ENCODE peak calls at places on chromosomes 13 and 19, in nine cellular contexts. B is lower lobe of right lung, E is cardiac muscle cell, N is GM23338, O is heart left ventricle, D is brain microvascular endothelial cell, P is ovary, L is fibroblast of the aortic adventitia, K is endodermal cell. Q is an unnamed sample.

GRCh38 chr19:54893406-54893805 is 12.5 kb upstream of the NCR1 start:
- DNase-seq in O (no peak), N (peak), D (no peak), E (no peak), K (peak), B (no peak), P (no peak), L (no peak), Q (no peak)

GRCh38 chr13:67736646-67737420 is 506.7 kb upstream of the PCDH9 start:
- DNase-seq in O (no peak), L (peak), D (peak), E (peak), P (no peak), K (peak), B (no peak), N (peak), Q (no peak)

GRCh38 chr13:33262997-33263396 is 22.6 kb downstream of the STARD13 start:
- DNase-seq in L (no peak), P (no peak), K (no peak), N (no peak), D (no peak), O (no peak), B (no peak), E (no peak), Q (no peak)

GRCh38 chr13:21676611-21677021 is 5.7 kb downstream of the FGF9 start:
- DNase-seq in L (no peak), N (peak), E (peak), K (peak), P (no peak), O (peak), B (peak), D (no peak), Q (peak)

GRCh38 chr13:40983725-40984669 is 35.1 kb downstream of the ELF1 start:
- DNase-seq in E (no peak), K (no peak), O (no peak), L (peak), P (no peak), D (no peak), B (no peak), N (no peak), Q (no peak)

GRCh38 chr13:93552596-93552995 is 326.0 kb downstream of the GPC6 start:
- DNase-seq in N (peak), O (no peak), E (no peak), K (no peak), P (no peak), D (no peak), B (no peak), L (no peak), Q (no peak)

GRCh38 chr13:94656766-94657165 is 55.1 kb downstream of the GPR180 start:
- DNase-seq in B (no peak), O (no peak), K (no peak), N (peak), L (peak), D (peak), P (no peak), E (no peak), Q (no peak)

GRCh38 chr19:6261883-6262282 is 17.9 kb downstream of the MLLT1 start:
- DNase-seq in K (no peak), B (no peak), L (no peak), E (no peak), P (no peak), O (no peak), N (no peak), D (no peak), Q (no peak)

GRCh38 chr19:30861896-30862295 is 487.3 kb downstream of the TSHZ3 start:
- DNase-seq in B (no peak), N (no peak), D (no peak), O (no peak), L (no peak), K (peak), P (no peak), E (no peak), Q (no peak)

GRCh38 chr13:94234766-94235165 is 244.7 kb downstream of the DCT start:
- DNase-seq in P (no peak), O (no peak), K (no peak), D (no peak), E (no peak), L (no peak), B (no peak), N (no peak), Q (no peak)

GRCh38 chr19:33463194-33463593 is 58.4 kb downstream of the PEPD start:
- DNase-seq in B (no peak), K (peak), L (no peak), N (no peak), O (no peak), E (no peak), D (no peak), P (no peak), Q (no peak)

GRCh38 chr13:33233547-33233946 is 52.0 kb downstream of the STARD13 start:
- DNase-seq in N (no peak), E (no peak), P (no peak), K (no peak), O (no peak), L (no peak), B (peak), D (no peak), Q (peak)

GRCh38 chr13:108349269-108349668 is 79.8 kb downstream of the TNFSF13B start:
- DNase-seq in K (no peak), E (no peak), O (no peak), P (no peak), B (no peak), N (no peak), D (no peak), L (no peak), Q (no peak)

GRCh38 chr19:46297700-46298476 is 1.0 kb downstream of the HIF3A start:
- DNase-seq in E (no peak), D (no peak), N (no peak), O (peak), K (peak), P (peak), B (peak), L (peak), Q (peak)

GRCh38 chr13:34161829-34162544 is 344.0 kb downstream of the RFC3 start:
- DNase-seq in D (peak), L (peak), B (no peak), E (peak), P (no peak), K (peak), O (no peak), N (no peak), Q (no peak)

GRCh38 chr13:113357529-113357928 is 6.4 kb downstream of the GRTP1 start:
- DNase-seq in P (no peak), B (no peak), N (no peak), E (no peak), D (peak), O (no peak), L (peak), K (no peak), Q (no peak)

GRCh38 chr13:106373989-106374572 is 161.4 kb downstream of the EFNB2 start:
- DNase-seq in E (no peak), B (no peak), L (peak), K (peak), N (no peak), P (no peak), D (no peak), O (no peak), Q (no peak)

GRCh38 chr13:76635232-76636021 is 250.8 kb downstream of the KCTD12 start:
- DNase-seq in P (no peak), E (no peak), O (no peak), K (no peak), B (no peak), D (no peak), L (no peak), N (no peak), Q (no peak)

GRCh38 chr13:86870388-86870966 is 800.7 kb upstream of the SLITRK5 start:
- DNase-seq in O (no peak), B (no peak), N (peak), K (no peak), D (no peak), L (peak), E (peak), P (no peak), Q (no peak)
- TF ChIP-seq CTCF in O (peak), B (peak), N (peak), K (peak), D (peak), L (peak), E (peak), P (no peak), Q (peak)

GRCh38 chr19:56132316-56132822 is 8.7 kb upstream of the ZNF444 start:
- DNase-seq in P (no peak), K (no peak), O (no peak), E (peak), N (no peak), B (peak), D (no peak), L (peak), Q (no peak)

GRCh38 chr19:56125806-56126590 is 4.9 kb upstream of the ZNF787 start:
- DNase-seq in K (no peak), L (no peak), D (no peak), E (peak), B (no peak), O (no peak), N (no peak), P (no peak), Q (peak)

GRCh38 chr19:56124578-56124977 is 3.5 kb upstream of the ZNF787 start:
- DNase-seq in E (no peak), L (no peak), O (no peak), D (no peak), B (no peak), P (no peak), K (no peak), N (no peak), Q (no peak)

GRCh38 chr19:56131651-56132050 is 9.4 kb upstream of the ZNF444 start:
- DNase-seq in O (no peak), L (no peak), P (no peak), B (no peak), D (no peak), E (no peak), N (no peak), K (no peak), Q (no peak)

DNA sequence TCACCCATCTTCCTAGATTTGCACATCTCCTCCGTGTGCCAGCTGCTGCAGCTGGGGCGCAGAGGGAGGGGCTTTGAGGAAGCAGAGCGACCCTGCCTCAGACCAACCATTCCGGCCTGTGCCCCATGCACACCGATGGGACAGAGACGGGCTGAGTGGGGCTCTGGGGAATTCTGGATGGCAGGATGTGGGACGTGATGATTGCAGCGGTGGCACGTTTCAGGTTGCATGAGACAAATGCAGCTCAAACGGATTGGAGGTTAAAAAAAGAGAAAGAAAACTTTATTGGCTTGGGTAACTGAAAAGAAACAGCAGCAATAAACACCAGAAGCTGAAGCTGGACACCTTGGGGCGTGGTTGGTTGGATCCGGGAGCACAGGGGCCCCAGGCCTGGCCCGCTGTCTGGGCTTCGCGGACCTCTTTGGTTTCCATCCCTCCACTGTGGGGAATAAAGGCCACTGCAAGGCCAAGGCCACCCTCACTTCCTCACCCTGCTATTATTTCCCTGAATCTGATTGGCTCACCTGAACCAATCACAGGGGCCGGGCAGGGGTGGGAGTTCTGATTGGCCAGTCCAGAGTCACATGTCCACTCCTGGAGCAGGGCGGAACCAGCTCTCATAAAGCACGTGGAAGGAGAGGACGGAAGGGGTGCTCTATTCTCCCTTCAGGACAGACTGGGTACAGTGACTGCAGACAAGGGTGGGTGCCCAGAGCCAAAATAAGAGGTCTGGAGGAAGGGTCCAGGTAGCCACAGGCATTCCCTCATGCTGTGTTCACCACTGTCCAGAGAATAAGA is 6.1 kb upstream of the ZNF787 start:
- DNase-seq in O (no peak), P (no peak), K (peak), N (no peak), E (no peak), B (no peak), L (no peak), D (no peak), Q (no peak)
- H3K4me3 ChIP-seq in O (no peak), P (no peak), K (no peak), N (no peak), E (no peak), B (no peak), L (no peak), D (no peak), Q (no peak)

GRCh38 chr13:72199640-72200039 is 332.6 kb upstream of the DACH1 start:
- DNase-seq in P (no peak), L (no peak), D (no peak), N (no peak), E (no peak), O (no peak), K (no peak), B (no peak), Q (no peak)
- TF ChIP-seq CTCF in P (no peak), L (no peak), D (no peak), N (no peak), E (no peak), O (no peak), K (no peak), B (no peak), Q (no peak)

GRCh38 chr19:752652-753517 is 2.0 kb downstream of the MISP start:
- DNase-seq in K (no peak), N (no peak), L (peak), B (peak), D (peak), P (peak), E (no peak), O (no peak), Q (no peak)
- H3K4me3 ChIP-seq in K (no peak), N (no peak), L (no peak), B (peak), D (no peak), P (no peak), E (no peak), O (no peak), Q (no peak)

Q was measured in body of pancreas.